ENCODE peak calls at places on chromosomes 7 and 10, in five cellular contexts. D is NAMALWA; S is stimulated activated CD4-positive, alpha-beta T cell treated with anti-CD3 and anti-CD28 coated beads, Interleukin-4, amount 100 ng/mL, for 1 hour; Q is non-pigmented ciliary epithelial cell; I is activated CD8-positive, alpha-beta memory T cell treated with anti-CD3 and anti-CD28 coated beads for 48 hours. C is an unnamed sample.

GRCh38 chr10:118983263-118983662 is 46.3 kb upstream of the NANOS1 start:
- DNase-seq in Q (no peak), I (no peak), S (no peak), D (no peak), C (no peak)

GRCh38 chr7:2796358-2797352 is 47.5 kb downstream of the GNA12 start:
- DNase-seq in S (no peak), D (no peak), I (no peak), Q (no peak), C (peak)

GRCh38 chr10:3467052-3467906 is 294.7 kb upstream of the PITRM1 start:
- DNase-seq in S (no peak), Q (peak), I (no peak), D (no peak), C (no peak)

GRCh38 chr7:87564290-87564963 is 36.3 kb downstream of the ABCB1 start:
- DNase-seq in D (peak), Q (no peak), S (peak), I (no peak), C (no peak)

GRCh38 chr7:48366096-48366495 is 194.8 kb downstream of the ABCA13 start:
- DNase-seq in S (no peak), D (no peak), Q (no peak), I (no peak), C (no peak)

GRCh38 chr10:95391570-95392249 is 100.9 kb upstream of the PDLIM1 start:
- DNase-seq in I (no peak), S (no peak), D (no peak), Q (peak), C (no peak)

GRCh38 chr7:28841766-28842165 is 116.4 kb downstream of the TRIL start:
- DNase-seq in I (no peak), D (no peak), S (no peak), Q (no peak), C (no peak)

GRCh38 chr7:142913051-142913450 is 20.5 kb downstream of the TRPV5 start:
- DNase-seq in S (no peak), I (no peak), D (no peak), Q (no peak), C (no peak)

GRCh38 chr7:105268056-105268455 is 120.7 kb downstream of the SRPK2 start:
- DNase-seq in Q (peak), S (no peak), I (no peak), D (peak), C (no peak)

GRCh38 chr7:107173691-107174406 is 5.0 kb downstream of the HBP1 start:
- DNase-seq in D (peak), Q (no peak), I (no peak), S (no peak), C (no peak)

GRCh38 chr7:5526190-5527037 is 102.8 kb upstream of the TNRC18 start:
- DNase-seq in Q (no peak), S (peak), I (no peak), D (no peak), C (no peak)

GRCh38 chr10:4647138-4647785 is 178.7 kb upstream of the AKR1E2 start:
- DNase-seq in D (no peak), S (no peak), I (no peak), Q (no peak), C (no peak)

GRCh38 chr10:21628023-21628422 is 94.0 kb downstream of the MLLT10 start:
- DNase-seq in S (no peak), D (no peak), I (no peak), Q (no peak), C (no peak)